ENCODE peak calls at places on chromosomes 1 and 21, in four cellular contexts. C is endothelial cell of umbilical vein, H is transverse colon, F is GM23338. G is an unnamed sample.

GRCh38 chr1:108557311-108557710 is 2.6 kb upstream of the EEIG2 start:
- DNase-seq in C (no peak), H (no peak), F (no peak), G (no peak)

GRCh38 chr1:56403321-56403720 is 176.0 kb downstream of the PLPP3 start:
- DNase-seq in C (no peak), H (no peak), F (no peak), G (no peak)

GRCh38 chr1:87495147-87495546 is 166.5 kb downstream of the LMO4 start:
- DNase-seq in C (no peak), H (no peak), F (peak; percentile 27), G (no peak)

GRCh38 chr1:20726932-20727745 is 5.4 kb downstream of the SH2D5 start:
- DNase-seq in C (no peak), H (no peak), F (no peak), G (no peak)

GRCh38 chr1:13570924-13571323 is 12.7 kb upstream of the PDPN start:
- DNase-seq in C (no peak), H (no peak), F (peak; percentile 71), G (no peak)

GRCh38 chr1:11955221-11955620 is 20.7 kb downstream of the PLOD1 start:
- DNase-seq in C (no peak), H (no peak), F (no peak), G (no peak)

GRCh38 chr1:167825419-167826079 is 88.4 kb downstream of the ADCY10 start:
- DNase-seq in C (no peak), H (no peak), F (no peak), G (no peak)

GRCh38 chr1:197788741-197789476 is 13.6 kb upstream of the DENND1B start:
- DNase-seq in C (no peak), H (no peak), F (no peak), G (no peak)

GRCh38 chr1:157505481-157506272 is 46.6 kb downstream of the FCRL5 start:
- DNase-seq in C (peak; percentile 60), H (peak; percentile 75), F (peak; percentile 86), G (peak; percentile 39)

GRCh38 chr1:234515821-234516241 is 36.9 kb upstream of the TARBP1 start:
- DNase-seq in C (peak; percentile 87), H (no peak), F (peak; percentile 48), G (no peak)

GRCh38 chr1:56710646-56711045 is 65.5 kb downstream of the PRKAA2 start:
- DNase-seq in C (peak; percentile 47), H (no peak), F (no peak), G (no peak)

GRCh38 chr21:42671778-42672593 is 18.6 kb downstream of the PDE9A start:
- DNase-seq in C (no peak), H (no peak), F (no peak), G (no peak)

GRCh38 chr1:196690582-196690981 is 38.7 kb downstream of the CFH start:
- DNase-seq in C (no peak), H (no peak), F (peak; percentile 34), G (no peak)

GRCh38 chr1:183739640-183740385 is 65.1 kb upstream of the RGL1 start:
- DNase-seq in C (peak; percentile 26), H (no peak), F (no peak), G (no peak)

GRCh38 chr1:248853023-248853422 is 5.9 kb downstream of the ZNF692 start:
- DNase-seq in C (no peak), H (no peak), F (no peak), G (no peak)

GRCh38 chr1:38183094-38183493 is 136.5 kb upstream of the POU3F1 start:
- DNase-seq in C (no peak), H (no peak), F (peak; percentile 31), G (no peak)

GRCh38 chr1:165456114-165456513 is 11.2 kb upstream of the RXRG start:
- DNase-seq in C (no peak), H (no peak), F (no peak), G (no peak)

GRCh38 chr21:44793269-44794030 is 8.2 kb downstream of the UBE2G2 start:
- DNase-seq in C (peak; percentile 63), H (peak; percentile 47), F (peak; percentile 80), G (no peak)

GRCh38 chr1:224300346-224300745 is 29.6 kb downstream of the NVL start:
- DNase-seq in C (peak; percentile 66), H (no peak), F (no peak), G (no peak)

GRCh38 chr1:55938861-55939260 is 640.5 kb downstream of the PLPP3 start:
- DNase-seq in C (no peak), H (no peak), F (no peak), G (no peak)

GRCh38 chr1:46173361-46173856 is 1.5 kb upstream of the TSPAN1 start:
- DNase-seq in C (no peak), H (no peak), F (peak; percentile 56), G (no peak)

GRCh38 chr21:33802458-33802857 is 113.1 kb downstream of the ATP5PO start:
- DNase-seq in C (no peak), H (no peak), F (no peak), G (no peak)

GRCh38 chr1:33007190-33008050 is 29.3 kb downstream of the AK2 start:
- DNase-seq in C (peak; percentile 89), H (peak; percentile 28), F (peak; percentile 21), G (no peak)

GRCh38 chr1:116433283-116434257 is 60.5 kb downstream of the ATP1A1 start:
- DNase-seq in C (no peak), H (peak; percentile 60), F (no peak), G (no peak)

GRCh38 chr1:7608628-7609295 is 162.3 kb upstream of the VAMP3 start:
- DNase-seq in C (no peak), H (no peak), F (peak; percentile 74), G (no peak)

GRCh38 chr1:111833334-111833733 is 77.6 kb downstream of the DDX20 start:
- DNase-seq in C (no peak), H (no peak), F (peak; percentile 63), G (no peak)

GRCh38 chr1:246271516-246271915 is 235.6 kb downstream of the SMYD3 start:
- DNase-seq in C (no peak), H (no peak), F (no peak), G (no peak)

GRCh38 chr1:160167580-160167979 is 16.2 kb downstream of the ATP1A4 start:
- DNase-seq in C (no peak), H (no peak), F (peak; percentile 51), G (no peak)

GRCh38 chr21:41600961-41601572 is 93.1 kb upstream of the TMPRSS2 start:
- DNase-seq in C (no peak), H (no peak), F (no peak), G (no peak)

GRCh38 chr21:41600556-41600955 is 92.6 kb upstream of the TMPRSS2 start:
- DNase-seq in C (no peak), H (no peak), F (no peak), G (no peak)

GRCh38 chr21:41600116-41600515 is 92.2 kb upstream of the TMPRSS2 start:
- DNase-seq in C (no peak), H (no peak), F (no peak), G (no peak)

GRCh38 chr21:41602511-41602910 is 94.6 kb upstream of the TMPRSS2 start:
- DNase-seq in C (no peak), H (no peak), F (no peak), G (no peak)

GRCh38 chr21:41601573-41602371 is 93.8 kb upstream of the TMPRSS2 start:
- DNase-seq in C (no peak), H (no peak), F (no peak), G (no peak)
- TF ChIP-seq POLR2AphosphoS5 in C (no peak), H (no peak), F (no peak), G (no peak)

GRCh38 chr1:27348861-27349783 is 7.3 kb downstream of the SYTL1 start:
- DNase-seq in C (no peak), H (peak; percentile 73), F (peak; percentile 87), G (no peak)
- TF ChIP-seq POLR2AphosphoS5 in C (no peak), H (no peak), F (peak; percentile 27), G (peak; percentile 12)

DNA sequence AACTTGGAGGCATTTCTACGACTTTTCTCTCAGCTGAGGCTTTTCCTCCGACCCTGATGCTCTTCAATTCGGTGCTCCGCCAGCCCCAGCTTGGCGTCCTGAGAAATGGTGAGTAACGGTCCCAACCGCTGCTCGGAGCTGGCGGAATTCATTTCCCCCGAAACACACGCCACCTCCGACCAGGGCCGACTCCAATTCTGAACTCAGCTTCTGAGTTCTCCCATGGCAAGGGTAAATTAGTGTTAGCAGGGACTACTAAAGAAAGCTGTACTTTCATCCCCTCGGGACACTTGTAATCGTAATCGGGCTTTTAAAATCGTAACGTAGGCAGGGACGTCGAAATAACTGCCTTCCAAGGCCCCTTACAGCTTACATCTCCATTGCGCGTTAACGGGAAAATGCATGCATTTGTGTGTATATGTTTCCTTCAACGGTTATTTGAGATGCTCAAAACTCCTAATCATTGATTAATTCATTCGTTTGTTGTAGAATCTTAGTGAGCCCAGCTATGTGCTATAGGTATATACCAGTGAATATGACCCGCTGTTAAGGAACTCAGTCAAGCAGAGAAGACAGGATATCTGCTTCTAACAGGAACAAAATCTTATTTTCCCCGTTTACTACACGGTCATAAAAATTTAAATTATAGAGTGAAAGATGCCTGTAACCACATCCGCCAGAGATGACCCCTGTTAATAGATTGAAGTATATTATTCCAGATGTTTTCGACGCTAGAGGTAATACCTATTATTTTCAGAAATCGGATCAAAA is 472 bp downstream of the DTL start:
- DNase-seq in C (peak; percentile 9), H (no peak), F (no peak), G (no peak)
- TF ChIP-seq POLR2AphosphoS5 in C (no peak), H (no peak), F (no peak), G (no peak)

GRCh38 chr1:201945157-201945556 is 1.2 kb downstream of the LMOD1 start:
- DNase-seq in C (no peak), H (no peak), F (peak; percentile 69), G (no peak)

GRCh38 chr1:201945863-201946223 is 505 bp downstream of the LMOD1 start:
- DNase-seq in C (no peak), H (no peak), F (no peak), G (no peak)

GRCh38 chr1:201944639-201945038 is 1.7 kb downstream of the LMOD1 start:
- DNase-seq in C (no peak), H (no peak), F (no peak), G (no peak)

GRCh38 chr1:201947697-201948008 is 1.3 kb upstream of the LMOD1 start:
- DNase-seq in C (no peak), H (no peak), F (no peak), G (no peak)

GRCh38 chr1:201946224-201946908 is at the start of gene LMOD1:
- DNase-seq in C (peak; percentile 83), H (peak; percentile 82), F (peak; percentile 96), G (no peak)
- TF ChIP-seq POLR2AphosphoS5 in C (no peak), H (peak; percentile 95), F (peak; percentile 63), G (no peak)

DNA sequence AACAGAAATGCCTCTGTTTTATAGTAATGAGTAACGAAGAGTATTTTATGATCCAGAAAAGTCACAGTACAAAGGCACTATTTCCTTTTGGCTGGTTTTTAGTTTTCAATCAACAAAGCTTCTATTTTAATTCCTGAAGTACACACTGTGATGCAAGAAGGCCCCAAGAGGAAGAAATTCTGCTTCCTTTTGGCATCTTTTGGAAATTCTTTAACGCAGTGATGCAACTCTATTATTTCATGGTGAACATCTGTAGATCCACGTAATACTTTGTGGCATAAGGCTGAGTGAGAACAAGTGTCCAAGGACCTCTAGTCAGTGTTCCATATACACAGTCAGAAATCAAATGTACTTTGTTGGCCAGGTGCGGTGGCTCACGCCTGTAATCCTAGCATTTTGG is 137.5 kb downstream of the TGFB2 start:
- DNase-seq in C (peak; percentile 49), H (no peak), F (no peak), G (no peak)
- TF ChIP-seq POLR2AphosphoS5 in C (no peak), H (peak; percentile 15), F (no peak), G (no peak)